ENCODE peak calls at places on chromosome 3, in eight cellular contexts. M, V, H, B, O, E, I and Q are unnamed samples.

GRCh38 chr3:8734137-8734878 is 706 bp downstream of the CAV3 start:
- DNase-seq in M (no peak), V (no peak), H (no peak), B (no peak), O (no peak), E (no peak), I (no peak), Q (no peak)

GRCh38 chr3:167761302-167761701 is 25.8 kb downstream of the SERPINI1 start:
- DNase-seq in M (no peak), V (no peak), H (no peak), B (no peak), O (no peak), E (no peak), I (no peak), Q (no peak)

GRCh38 chr3:165185707-165186327 is 10.4 kb downstream of the SLITRK3 start:
- DNase-seq in M (peak), V (no peak), H (peak), B (peak), O (peak), E (peak), I (peak), Q (no peak)

GRCh38 chr3:46027736-46028397 is 584 bp upstream of the XCR1 start:
- DNase-seq in M (no peak), V (no peak), H (no peak), B (no peak), O (no peak), E (no peak), I (peak), Q (no peak)

GRCh38 chr3:160616721-160617120 is 51.4 kb upstream of the KPNA4 start:
- DNase-seq in M (no peak), V (no peak), H (peak), B (no peak), O (peak), E (no peak), I (no peak), Q (no peak)

GRCh38 chr3:134666466-134666865 is 15.6 kb upstream of the KY start:
- DNase-seq in M (no peak), V (no peak), H (peak), B (no peak), O (no peak), E (no peak), I (no peak), Q (no peak)

GRCh38 chr3:19997502-19997901 is 14.6 kb downstream of the PP2D1 start:
- DNase-seq in M (no peak), V (no peak), H (no peak), B (no peak), O (no peak), E (no peak), I (no peak), Q (no peak)

GRCh38 chr3:126959921-126960603 is 22.9 kb upstream of the PLXNA1 start:
- DNase-seq in M (no peak), V (peak), H (peak), B (no peak), O (no peak), E (no peak), I (no peak), Q (no peak)

GRCh38 chr3:67459796-67460195 is 194.6 kb downstream of the SUCLG2 start:
- DNase-seq in M (no peak), V (no peak), H (no peak), B (no peak), O (peak), E (no peak), I (no peak), Q (no peak)

GRCh38 chr3:108114423-108115065 is 23.7 kb upstream of the CD47 start:
- DNase-seq in M (no peak), V (no peak), H (no peak), B (no peak), O (no peak), E (no peak), I (no peak), Q (no peak)

GRCh38 chr3:129690406-129690805 is 83.9 kb upstream of the PLXND1 start:
- DNase-seq in M (peak), V (peak), H (peak), B (peak), O (peak), E (no peak), I (peak), Q (no peak)

GRCh38 chr3:28860307-28860706 is 420.6 kb upstream of the RBMS3 start:
- DNase-seq in M (no peak), V (no peak), H (peak), B (peak), O (no peak), E (no peak), I (no peak), Q (no peak)

GRCh38 chr3:14418670-14419250 is 16.4 kb downstream of the SLC6A6 start:
- DNase-seq in M (no peak), V (no peak), H (no peak), B (peak), O (no peak), E (peak), I (no peak), Q (no peak)

GRCh38 chr3:101081990-101082389 is 88.8 kb upstream of the ABI3BP start:
- DNase-seq in M (no peak), V (no peak), H (no peak), B (no peak), O (peak), E (no peak), I (no peak), Q (no peak)

GRCh38 chr3:183265713-183266417 is 12.8 kb downstream of the B3GNT5 start:
- DNase-seq in M (no peak), V (peak), H (peak), B (peak), O (peak), E (peak), I (peak), Q (no peak)

GRCh38 chr3:116057403-116058006 is 387.8 kb downstream of the LSAMP start:
- DNase-seq in M (no peak), V (no peak), H (no peak), B (no peak), O (no peak), E (no peak), I (no peak), Q (no peak)

GRCh38 chr3:116059421-116060096 is 385.7 kb downstream of the LSAMP start:
- DNase-seq in M (no peak), V (peak), H (peak), B (no peak), O (peak), E (no peak), I (peak), Q (no peak)

GRCh38 chr3:116064646-116065045 is 380.6 kb downstream of the LSAMP start:
- DNase-seq in M (no peak), V (no peak), H (no peak), B (no peak), O (no peak), E (no peak), I (no peak), Q (no peak)

GRCh38 chr3:116056280-116056679 is 389.0 kb downstream of the LSAMP start:
- DNase-seq in M (no peak), V (no peak), H (no peak), B (no peak), O (no peak), E (no peak), I (no peak), Q (no peak)

GRCh38 chr3:116058844-116059243 is 386.4 kb downstream of the LSAMP start:
- DNase-seq in M (no peak), V (no peak), H (no peak), B (no peak), O (no peak), E (no peak), I (no peak), Q (no peak)
- H3K27ac ChIP-seq in M (no peak), V (no peak), H (no peak), B (no peak), O (no peak), E (no peak), I (no peak), Q (no peak)

GRCh38 chr3:148943531-148944200 is 47.7 kb upstream of the GYG1 start:
- DNase-seq in M (no peak), V (peak), H (peak), B (peak), O (peak), E (no peak), I (peak), Q (no peak)
- H3K27ac ChIP-seq in M (no peak), V (no peak), H (no peak), B (no peak), O (no peak), E (no peak), I (no peak), Q (no peak)

GRCh38 chr3:143170043-143170442 is 50.5 kb downstream of the CHST2 start:
- DNase-seq in M (no peak), V (no peak), H (no peak), B (no peak), O (no peak), E (no peak), I (no peak), Q (no peak)
- H3K27ac ChIP-seq in M (no peak), V (no peak), H (no peak), B (peak), O (no peak), E (peak), I (no peak), Q (no peak)

DNA sequence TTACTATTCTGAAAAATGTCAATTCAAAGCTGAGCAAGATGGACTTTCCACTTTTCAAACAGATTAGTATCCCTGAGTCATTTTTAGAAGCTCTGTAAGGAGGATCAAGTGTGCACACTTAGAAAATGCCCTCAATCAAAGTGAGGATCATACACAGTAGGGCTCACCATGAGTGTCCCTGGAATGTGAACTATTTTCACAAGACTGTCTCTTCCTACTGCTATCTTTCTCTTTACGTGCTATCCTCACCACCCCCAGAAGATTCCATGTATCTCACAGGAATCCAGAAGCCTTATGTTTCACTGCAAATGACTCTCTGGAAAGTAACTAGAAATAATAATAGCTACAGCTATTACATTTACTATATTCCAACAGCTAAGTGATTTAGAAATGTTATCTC is 349.9 kb upstream of the TGFBR2 start:
- DNase-seq in M (no peak), V (no peak), H (peak), B (no peak), O (no peak), E (no peak), I (no peak), Q (no peak)
- H3K27ac ChIP-seq in M (no peak), V (peak), H (peak), B (no peak), O (no peak), E (no peak), I (no peak), Q (no peak)